ENCODE peak calls at places on chromosomes 6 and 20, in six cellular contexts. U is WTC11, G is GM12878, V is HepG2, B is H1, R is K562. M is an unnamed sample.

GRCh38 chr6:75233097-75233615 is 10.4 kb downstream of the COX7A2 start:
- DNase-seq in B (no peak), R (no peak), V (no peak), U (no peak), G (no peak), M (no peak)

GRCh38 chr6:10837009-10837691 is 1.2 kb downstream of the MAK start:
- DNase-seq in R (peak; percentile 56), G (no peak), V (no peak), B (no peak), U (peak; percentile 56), M (no peak)

GRCh38 chr20:50391444-50392137 is 118.6 kb upstream of the PTPN1 start:
- DNase-seq in B (no peak), R (no peak), V (no peak), U (no peak), G (no peak), M (no peak)

GRCh38 chr20:7836076-7836475 is 104.2 kb downstream of the HAO1 start:
- DNase-seq in B (no peak), U (no peak), R (no peak), G (no peak), V (no peak), M (no peak)

GRCh38 chr6:127457444-127458064 is 1.6 kb downstream of the KIAA0408 start:
- DNase-seq in B (no peak), R (no peak), U (no peak), G (no peak), V (no peak), M (no peak)

GRCh38 chr20:64037498-64038213 is 1.7 kb downstream of the C20orf204 start:
- DNase-seq in R (peak; percentile 61), B (no peak), V (no peak), G (no peak), U (peak; percentile 50), M (no peak)

GRCh38 chr6:103122766-103123601 is 1729.5 kb downstream of the GRIK2 start:
- DNase-seq in G (no peak), V (peak; percentile 44), R (peak; percentile 4), B (peak; percentile 56), U (peak; percentile 87), M (peak; percentile 69)

GRCh38 chr6:29887330-29887818 is 55.0 kb upstream of the HLA-A start:
- DNase-seq in B (no peak), G (no peak), V (no peak), U (peak; percentile 52), R (no peak), M (peak; percentile 8)

GRCh38 chr6:44127186-44128019 is at the start of the genes MRPL14 and TMEM63B:
- DNase-seq in G (peak; percentile 52), V (peak; percentile 76), R (peak; percentile 99), U (peak; percentile 80), B (peak; percentile 59), M (peak; percentile 65)

GRCh38 chr6:40907198-40907701 is 131.8 kb downstream of the UNC5CL start:
- DNase-seq in B (no peak), G (no peak), R (no peak), V (peak; percentile 19), U (no peak), M (no peak)

GRCh38 chr6:18406955-18407738 is 20.0 kb downstream of the RNF144B start:
- DNase-seq in V (no peak), G (no peak), R (no peak), U (no peak), B (no peak), M (no peak)

GRCh38 chr6:163943647-163944395 is 529.3 kb downstream of the QKI start:
- DNase-seq in U (peak; percentile 57), B (peak; percentile 36), R (no peak), V (no peak), G (no peak), M (no peak)

GRCh38 chr20:40633123-40633850 is 55.7 kb downstream of the MAFB start:
- DNase-seq in R (no peak), B (no peak), V (no peak), G (no peak), U (no peak), M (no peak)

DNA sequence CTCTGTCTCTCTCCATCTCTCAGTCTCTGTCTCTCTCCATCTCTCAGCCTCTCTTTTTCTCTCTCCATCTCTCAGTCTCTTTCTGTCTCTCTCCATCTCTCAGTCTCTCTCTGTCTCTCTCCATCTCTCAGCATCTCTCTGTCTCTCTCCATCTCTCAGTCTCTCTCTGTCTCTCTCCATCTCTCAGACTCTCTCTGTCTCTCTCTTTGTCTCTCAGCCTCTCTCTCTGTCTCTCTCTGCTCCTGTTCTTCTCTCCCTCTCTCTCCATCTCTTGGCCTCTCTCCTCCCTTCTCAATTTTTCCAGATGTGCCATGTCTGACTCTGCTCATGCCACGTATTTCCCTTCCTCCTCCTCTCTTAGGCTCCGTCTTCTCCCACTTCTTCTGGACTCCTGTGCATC is 72.7 kb downstream of the SRC start:
- DNase-seq in V (no peak), R (no peak), U (no peak), G (no peak), B (no peak), M (no peak)
- TF ChIP-seq ATF3 in V (no peak), R (no peak), U (no peak), G (no peak), B (no peak), M (no peak)

DNA sequence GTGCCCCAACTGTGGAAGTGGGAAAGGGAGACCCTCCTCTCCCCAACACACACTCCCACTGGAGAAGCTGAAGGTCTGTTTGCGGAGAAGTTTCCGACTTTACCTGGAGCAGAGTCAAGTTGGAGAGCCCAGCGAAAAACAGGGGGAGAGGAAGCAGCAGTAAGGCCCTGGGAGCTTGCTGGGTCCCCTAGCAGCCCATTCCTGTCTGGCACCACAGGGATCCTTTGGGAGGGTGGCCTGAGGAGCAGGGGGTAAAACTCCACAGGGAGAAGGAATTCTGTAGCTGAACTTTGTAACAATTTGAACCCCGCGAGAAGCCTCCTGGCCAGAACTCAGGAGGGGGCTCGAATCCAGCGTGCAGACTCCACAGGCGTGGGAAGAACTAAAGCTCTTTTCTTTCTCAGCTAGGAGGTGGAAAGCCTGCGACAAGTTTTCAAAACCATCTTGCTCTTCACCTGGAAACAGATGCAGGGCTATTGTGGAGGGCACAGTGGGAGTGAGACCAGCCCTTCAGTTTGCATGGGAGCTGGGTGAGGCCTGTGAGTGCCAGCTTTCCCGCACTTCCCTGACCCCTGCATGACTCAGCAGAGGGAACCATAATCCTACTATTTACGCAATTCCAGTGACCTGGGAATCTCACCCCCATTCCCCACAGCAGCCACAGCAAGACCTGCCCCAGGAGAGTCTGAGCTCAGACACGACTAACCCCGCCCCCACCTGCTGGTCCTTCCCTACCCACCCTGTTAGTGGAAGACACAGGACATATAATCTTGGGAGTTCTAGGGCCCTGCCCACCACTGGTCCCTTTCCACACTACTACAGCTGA is 25.8 kb downstream of the SERPINB9 start:
- DNase-seq in R (no peak), U (no peak), B (no peak), G (no peak), V (peak; percentile 85), M (no peak)
- TF ChIP-seq ATF3 in R (no peak), U (no peak), B (no peak), G (no peak), V (peak; percentile 86), M (no peak)

DNA sequence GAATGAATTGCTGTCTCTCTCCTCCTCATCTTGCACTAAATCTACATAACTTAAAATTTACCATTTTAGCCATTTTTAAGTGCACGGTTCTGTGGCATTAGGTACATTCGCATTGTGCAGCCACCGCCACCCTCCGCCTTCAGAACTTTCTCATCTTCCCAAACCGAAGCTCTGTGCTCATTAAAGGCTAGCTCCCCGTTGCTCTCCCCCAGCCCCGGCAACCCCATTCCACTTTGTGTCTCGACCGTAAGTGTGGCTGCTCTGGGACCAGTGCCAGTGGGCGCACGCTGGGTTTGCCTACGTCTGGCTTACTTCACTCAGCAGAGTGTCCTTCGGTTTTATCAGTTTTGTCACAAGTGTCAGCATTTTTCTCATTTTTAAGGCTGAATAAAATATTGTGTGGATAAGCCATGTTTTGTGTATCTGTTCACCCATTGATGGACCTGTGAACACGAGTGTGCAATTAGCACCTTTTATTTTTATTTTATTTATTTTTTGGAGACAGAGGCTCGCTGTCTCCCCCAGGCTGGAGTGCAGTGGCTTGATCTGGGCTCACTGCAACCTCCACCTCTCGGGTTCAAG is 16.8 kb downstream of the SLC17A9 start:
- DNase-seq in B (no peak), G (no peak), V (no peak), U (no peak), R (no peak), M (no peak)
- TF ChIP-seq ATF3 in B (no peak), G (no peak), V (no peak), U (no peak), R (no peak), M (no peak)

GRCh38 chr20:17531537-17532025 is 402 bp upstream of the BFSP1 start:
- DNase-seq in U (no peak), R (no peak), B (no peak), V (no peak), G (no peak), M (no peak)

GRCh38 chr20:17530153-17530552 is 1.0 kb downstream of the BFSP1 start:
- DNase-seq in B (no peak), U (no peak), R (no peak), V (no peak), G (no peak), M (no peak)

GRCh38 chr20:17529586-17529985 is 1.6 kb downstream of the BFSP1 start:
- DNase-seq in G (no peak), R (no peak), B (no peak), U (no peak), V (no peak), M (no peak)

GRCh38 chr20:17533396-17533795 is 2.2 kb upstream of the BFSP1 start:
- DNase-seq in R (peak; percentile 12), V (peak; percentile 71), B (no peak), U (no peak), G (no peak), M (peak; percentile 51)

GRCh38 chr20:17530716-17531536 is at the start of gene BFSP1:
- DNase-seq in G (no peak), B (peak; percentile 25), V (peak; percentile 55), U (peak; percentile 74), R (no peak), M (no peak)
- TF ChIP-seq ATF3 in G (no peak), B (no peak), V (peak; percentile 41), U (no peak), R (no peak), M (no peak)

GRCh38 chr6:84314377-84314898 is 87.0 kb upstream of the CEP162 start:
- DNase-seq in B (no peak), U (no peak), G (no peak), R (no peak), V (no peak), M (no peak)
- TF ChIP-seq ATF3 in B (no peak), U (no peak), G (no peak), R (no peak), V (no peak), M (no peak)

M was measured in HCT116.